ENCODE peak calls at places on chromosomes 1 and 21, in ten cellular contexts. One of them, this sample, is unnamed.

GRCh38 chr21:41877901-41878830 is 978 bp downstream of the PRDM15 start:
- DNase-seq in nephron progenitor cell: no peak
- DNase-seq in CD8-positive, alpha-beta T cell: no peak
- DNase-seq in MV-4-11: peak
- DNase-seq in OCI-LY7: peak
- DNase-seq in MM.1S: peak
- DNase-seq in brain microvascular endothelial cell: peak
- DNase-seq in left ventricle myocardium superior: no peak
- DNase-seq in iPS-NIHi11: no peak
- DNase-seq in foreskin keratinocyte: peak
- DNase-seq in this sample: peak

GRCh38 chr1:117527566-117528102 is 78.2 kb upstream of the TENT5C start:
- DNase-seq in brain microvascular endothelial cell: peak
- DNase-seq in foreskin keratinocyte: no peak
- DNase-seq in MM.1S: no peak
- DNase-seq in nephron progenitor cell: no peak
- DNase-seq in OCI-LY7: no peak
- DNase-seq in CD8-positive, alpha-beta T cell: no peak
- DNase-seq in MV-4-11: no peak
- DNase-seq in iPS-NIHi11: no peak
- DNase-seq in left ventricle myocardium superior: no peak
- DNase-seq in this sample: no peak

GRCh38 chr1:58454807-58455206 is 91.7 kb downstream of the OMA1 start:
- DNase-seq in iPS-NIHi11: no peak
- DNase-seq in brain microvascular endothelial cell: no peak
- DNase-seq in CD8-positive, alpha-beta T cell: no peak
- DNase-seq in nephron progenitor cell: no peak
- DNase-seq in OCI-LY7: no peak
- DNase-seq in MM.1S: no peak
- DNase-seq in foreskin keratinocyte: no peak
- DNase-seq in MV-4-11: no peak
- DNase-seq in left ventricle myocardium superior: no peak
- DNase-seq in this sample: no peak

GRCh38 chr1:39481289-39481688 is 10.1 kb upstream of the BMP8A start:
- DNase-seq in MM.1S: no peak
- DNase-seq in CD8-positive, alpha-beta T cell: no peak
- DNase-seq in brain microvascular endothelial cell: no peak
- DNase-seq in iPS-NIHi11: no peak
- DNase-seq in OCI-LY7: no peak
- DNase-seq in foreskin keratinocyte: no peak
- DNase-seq in MV-4-11: no peak
- DNase-seq in nephron progenitor cell: no peak
- DNase-seq in left ventricle myocardium superior: no peak
- DNase-seq in this sample: no peak

GRCh38 chr1:227058321-227058751 is 118.2 kb downstream of the COQ8A start:
- DNase-seq in CD8-positive, alpha-beta T cell: no peak
- DNase-seq in brain microvascular endothelial cell: peak
- DNase-seq in MV-4-11: no peak
- DNase-seq in OCI-LY7: no peak
- DNase-seq in foreskin keratinocyte: peak
- DNase-seq in left ventricle myocardium superior: no peak
- DNase-seq in nephron progenitor cell: no peak
- DNase-seq in MM.1S: no peak
- DNase-seq in iPS-NIHi11: no peak
- DNase-seq in this sample: peak

GRCh38 chr1:46174448-46175231 is at the start of gene TSPAN1:
- DNase-seq in OCI-LY7: no peak
- DNase-seq in MM.1S: no peak
- DNase-seq in foreskin keratinocyte: no peak
- DNase-seq in brain microvascular endothelial cell: no peak
- DNase-seq in nephron progenitor cell: no peak
- DNase-seq in left ventricle myocardium superior: peak
- DNase-seq in iPS-NIHi11: no peak
- DNase-seq in CD8-positive, alpha-beta T cell: no peak
- DNase-seq in MV-4-11: no peak
- DNase-seq in this sample: peak

GRCh38 chr1:150516616-150517015 is 1.1 kb downstream of the FALEC start:
- DNase-seq in CD8-positive, alpha-beta T cell: no peak
- DNase-seq in nephron progenitor cell: no peak
- DNase-seq in foreskin keratinocyte: no peak
- DNase-seq in MM.1S: no peak
- DNase-seq in iPS-NIHi11: no peak
- DNase-seq in OCI-LY7: peak
- DNase-seq in MV-4-11: peak
- DNase-seq in left ventricle myocardium superior: no peak
- DNase-seq in brain microvascular endothelial cell: no peak
- DNase-seq in this sample: no peak

GRCh38 chr1:19610282-19610978 is 33.7 kb upstream of the NBL1 start:
- DNase-seq in OCI-LY7: no peak
- DNase-seq in CD8-positive, alpha-beta T cell: no peak
- DNase-seq in brain microvascular endothelial cell: no peak
- DNase-seq in nephron progenitor cell: no peak
- DNase-seq in MV-4-11: no peak
- DNase-seq in MM.1S: no peak
- DNase-seq in iPS-NIHi11: no peak
- DNase-seq in left ventricle myocardium superior: no peak
- DNase-seq in foreskin keratinocyte: no peak
- DNase-seq in this sample: no peak

GRCh38 chr1:201020647-201021332 is 2.7 kb downstream of the KIF21B start:
- DNase-seq in brain microvascular endothelial cell: no peak
- DNase-seq in left ventricle myocardium superior: no peak
- DNase-seq in foreskin keratinocyte: no peak
- DNase-seq in MM.1S: peak
- DNase-seq in nephron progenitor cell: peak
- DNase-seq in MV-4-11: peak
- DNase-seq in iPS-NIHi11: peak
- DNase-seq in CD8-positive, alpha-beta T cell: no peak
- DNase-seq in OCI-LY7: peak
- DNase-seq in this sample: no peak

GRCh38 chr1:178632619-178633018 is 92.4 kb upstream of the RALGPS2 start:
- DNase-seq in OCI-LY7: no peak
- DNase-seq in MV-4-11: no peak
- DNase-seq in brain microvascular endothelial cell: no peak
- DNase-seq in iPS-NIHi11: no peak
- DNase-seq in foreskin keratinocyte: no peak
- DNase-seq in MM.1S: no peak
- DNase-seq in left ventricle myocardium superior: no peak
- DNase-seq in CD8-positive, alpha-beta T cell: no peak
- DNase-seq in nephron progenitor cell: no peak
- DNase-seq in this sample: peak

GRCh38 chr21:34989337-34990151 is 59.6 kb downstream of the RUNX1 start:
- DNase-seq in foreskin keratinocyte: no peak
- DNase-seq in MV-4-11: no peak
- DNase-seq in iPS-NIHi11: no peak
- DNase-seq in MM.1S: no peak
- DNase-seq in left ventricle myocardium superior: no peak
- DNase-seq in OCI-LY7: no peak
- DNase-seq in nephron progenitor cell: no peak
- DNase-seq in brain microvascular endothelial cell: no peak
- DNase-seq in CD8-positive, alpha-beta T cell: no peak
- DNase-seq in this sample: peak

GRCh38 chr1:64844175-64844574 is 99.3 kb downstream of the RAVER2 start:
- DNase-seq in left ventricle myocardium superior: no peak
- DNase-seq in brain microvascular endothelial cell: no peak
- DNase-seq in nephron progenitor cell: no peak
- DNase-seq in MV-4-11: no peak
- DNase-seq in CD8-positive, alpha-beta T cell: no peak
- DNase-seq in OCI-LY7: no peak
- DNase-seq in foreskin keratinocyte: no peak
- DNase-seq in MM.1S: no peak
- DNase-seq in iPS-NIHi11: no peak
- DNase-seq in this sample: no peak

GRCh38 chr1:169486281-169486904 is 649 bp upstream of the SLC19A2 start:
- DNase-seq in OCI-LY7: no peak
- DNase-seq in nephron progenitor cell: no peak
- DNase-seq in foreskin keratinocyte: no peak
- DNase-seq in iPS-NIHi11: no peak
- DNase-seq in MM.1S: no peak
- DNase-seq in CD8-positive, alpha-beta T cell: no peak
- DNase-seq in brain microvascular endothelial cell: peak
- DNase-seq in left ventricle myocardium superior: no peak
- DNase-seq in MV-4-11: no peak
- DNase-seq in this sample: no peak

GRCh38 chr1:20290624-20291597 is at the start of gene VWA5B1:
- DNase-seq in left ventricle myocardium superior: no peak
- DNase-seq in brain microvascular endothelial cell: no peak
- DNase-seq in OCI-LY7: no peak
- DNase-seq in nephron progenitor cell: peak
- DNase-seq in MM.1S: no peak
- DNase-seq in CD8-positive, alpha-beta T cell: no peak
- DNase-seq in foreskin keratinocyte: no peak
- DNase-seq in MV-4-11: no peak
- DNase-seq in iPS-NIHi11: peak
- DNase-seq in this sample: no peak

GRCh38 chr21:42162831-42163510 is 56.0 kb upstream of the ABCG1 start:
- DNase-seq in left ventricle myocardium superior: no peak
- DNase-seq in MM.1S: no peak
- DNase-seq in brain microvascular endothelial cell: no peak
- DNase-seq in OCI-LY7: peak
- DNase-seq in MV-4-11: peak
- DNase-seq in iPS-NIHi11: no peak
- DNase-seq in foreskin keratinocyte: no peak
- DNase-seq in nephron progenitor cell: no peak
- DNase-seq in CD8-positive, alpha-beta T cell: no peak
- DNase-seq in this sample: peak

GRCh38 chr1:201648911-201649775 is 110.2 kb downstream of the NAV1 start:
- DNase-seq in MV-4-11: no peak
- DNase-seq in iPS-NIHi11: peak
- DNase-seq in nephron progenitor cell: peak
- DNase-seq in brain microvascular endothelial cell: no peak
- DNase-seq in left ventricle myocardium superior: peak
- DNase-seq in CD8-positive, alpha-beta T cell: no peak
- DNase-seq in MM.1S: no peak
- DNase-seq in OCI-LY7: no peak
- DNase-seq in foreskin keratinocyte: peak
- DNase-seq in this sample: no peak

GRCh38 chr1:26184086-26184485 is 6.3 kb upstream of the CATSPER4 start:
- DNase-seq in foreskin keratinocyte: no peak
- DNase-seq in brain microvascular endothelial cell: no peak
- DNase-seq in OCI-LY7: no peak
- DNase-seq in iPS-NIHi11: peak
- DNase-seq in MM.1S: no peak
- DNase-seq in MV-4-11: no peak
- DNase-seq in CD8-positive, alpha-beta T cell: no peak
- DNase-seq in nephron progenitor cell: no peak
- DNase-seq in left ventricle myocardium superior: no peak
- DNase-seq in this sample: no peak

This sample was measured in mammary epithelial cell.